ENCODE peak calls at places on chromosomes 16 and 17, in five cellular contexts. C is tibial nerve, G is stomach, R is ovary, T is transverse colon. S is an unnamed sample.

GRCh38 chr17:69142473-69142802 is 743 bp upstream of the ABCA6 start:
- DNase-seq in C (peak; percentile 54), G (no peak), R (no peak), T (no peak), S (no peak)

GRCh38 chr17:48328457-48328856 is 101.6 kb downstream of the SKAP1 start:
- DNase-seq in C (no peak), G (no peak), R (no peak), T (no peak), S (no peak)

GRCh38 chr17:35660902-35661301 is 70.5 kb upstream of the RASL10B start:
- DNase-seq in C (no peak), G (no peak), R (no peak), T (no peak), S (no peak)

GRCh38 chr17:60311936-60312335 is 80.0 kb downstream of the USP32 start:
- DNase-seq in C (no peak), G (no peak), R (no peak), T (no peak), S (no peak)

GRCh38 chr16:84518804-84519341 is 14.4 kb upstream of the MEAK7 start:
- DNase-seq in C (no peak), G (no peak), R (no peak), T (peak; percentile 50), S (peak; percentile 34)

GRCh38 chr16:49608801-49609200 is 235.2 kb downstream of the C16orf78 start:
- DNase-seq in C (no peak), G (no peak), R (no peak), T (no peak), S (no peak)

GRCh38 chr17:10772425-10773380 is 31.2 kb downstream of the TMEM238L start:
- DNase-seq in C (no peak), G (peak; percentile 90), R (no peak), T (peak; percentile 87), S (no peak)

GRCh38 chr17:14095202-14095601 is 25.9 kb downstream of the COX10 start:
- DNase-seq in C (no peak), G (no peak), R (no peak), T (no peak), S (no peak)

GRCh38 chr17:80002242-80002641 is 33.4 kb downstream of the TBC1D16 start:
- DNase-seq in C (no peak), G (no peak), R (no peak), T (no peak), S (no peak)

GRCh38 chr16:64950262-64950661 is 171.6 kb downstream of the CDH11 start:
- DNase-seq in C (no peak), G (no peak), R (no peak), T (no peak), S (no peak)

GRCh38 chr16:48081656-48082055 is 74.1 kb downstream of the ABCC12 start:
- DNase-seq in C (no peak), G (no peak), R (no peak), T (no peak), S (no peak)

GRCh38 chr16:54939537-54940278 is 9.0 kb downstream of the IRX5 start:
- DNase-seq in C (no peak), G (no peak), R (no peak), T (no peak), S (no peak)

GRCh38 chr17:19958023-19958422 is 19.6 kb downstream of the AKAP10 start:
- DNase-seq in C (no peak), G (no peak), R (no peak), T (no peak), S (no peak)

GRCh38 chr16:31194898-31195297 is 7.7 kb downstream of the PYCARD start:
- DNase-seq in C (no peak), G (no peak), R (no peak), T (no peak), S (no peak)

GRCh38 chr17:13153036-13153435 is 135.2 kb upstream of the ELAC2 start:
- DNase-seq in C (no peak), G (no peak), R (no peak), T (no peak), S (no peak)

GRCh38 chr17:50117202-50118040 is 12.5 kb downstream of the SAMD14 start:
- DNase-seq in C (no peak), G (peak; percentile 74), R (peak; percentile 63), T (peak; percentile 68), S (peak; percentile 59)

GRCh38 chr16:71722801-71723536 is 1.5 kb downstream of the PHLPP2 start:
- DNase-seq in C (peak; percentile 38), G (peak; percentile 59), R (peak; percentile 65), T (peak; percentile 80), S (peak; percentile 83)
- TF ChIP-seq POLR2A in C (no peak), G (no peak), R (no peak), T (peak; percentile 59), S (no peak)

GRCh38 chr17:44075598-44076293 is 5.2 kb downstream of the G6PC3 start:
- DNase-seq in C (no peak), G (no peak), R (no peak), T (no peak), S (no peak)
- H3K27ac ChIP-seq in C (no peak overlapping the region), G (no peak overlapping the region), R (no peak overlapping the region), T (no peak overlapping the region), S (peak overlapping the region; percentile 14)

GRCh38 chr16:89270666-89271345 is 53.3 kb downstream of the ZNF778 start:
- DNase-seq in C (no peak), G (no peak), R (no peak), T (no peak), S (peak; percentile 31)

GRCh38 chr16:89268987-89269735 is 51.7 kb downstream of the ZNF778 start:
- DNase-seq in C (peak; percentile 65), G (no peak), R (peak; percentile 87), T (no peak), S (no peak)

GRCh38 chr16:89269805-89270665 is 52.5 kb downstream of the ZNF778 start:
- DNase-seq in C (no peak), G (no peak), R (no peak), T (no peak), S (no peak)

GRCh38 chr16:89266521-89267134 is 49.1 kb downstream of the ZNF778 start:
- DNase-seq in C (no peak), G (no peak), R (no peak), T (no peak), S (peak; percentile 41)

DNA sequence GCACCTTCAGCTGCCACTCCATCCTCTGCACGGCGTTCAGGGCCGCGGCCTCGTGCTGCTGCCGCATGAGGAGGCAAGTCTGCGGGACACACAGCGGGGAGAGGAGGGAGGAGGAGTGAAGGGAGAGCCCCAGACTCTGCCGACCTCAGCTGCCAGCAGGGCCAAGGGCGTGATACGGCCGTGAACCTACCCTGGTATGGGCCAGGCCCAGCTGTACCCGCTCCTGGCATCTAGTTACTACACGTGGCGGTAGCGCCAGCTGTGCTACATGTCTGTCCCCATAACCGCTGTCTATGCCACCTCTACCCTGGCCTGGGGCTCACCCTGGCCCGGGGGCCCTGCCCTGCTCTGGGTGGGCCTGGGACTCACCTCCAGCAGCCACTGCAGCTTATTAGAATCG is 51.1 kb downstream of the ZNF778 start:
- DNase-seq in C (no peak), G (no peak), R (peak; percentile 34), T (no peak), S (no peak)
- TF ChIP-seq POLR2A in C (no peak), G (no peak), R (no peak), T (no peak), S (no peak)

DNA sequence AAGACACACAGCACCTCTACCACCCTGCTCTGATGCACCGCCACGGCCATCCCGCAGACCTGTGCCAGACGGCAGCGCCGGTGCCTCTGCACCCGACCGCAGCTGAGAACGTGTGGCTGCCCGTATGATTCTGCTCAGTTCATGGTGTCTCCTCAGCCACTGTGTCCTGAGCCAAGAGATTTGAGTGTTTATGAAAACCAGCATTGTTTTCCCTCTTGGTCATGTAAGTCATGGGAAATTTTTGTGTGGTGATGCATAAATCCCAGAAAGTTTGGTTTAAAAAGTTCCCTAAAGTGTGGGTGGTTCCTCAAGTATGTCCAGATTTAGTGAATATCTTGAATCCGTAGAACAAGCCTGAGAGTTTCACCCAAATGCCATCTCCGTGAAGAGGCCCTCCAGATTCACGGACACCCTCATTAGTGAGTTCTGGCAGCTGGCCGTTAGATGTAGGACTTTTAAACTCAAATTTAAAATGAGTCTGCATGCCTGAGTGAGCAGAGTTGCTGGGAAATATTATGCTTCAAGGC is 57.6 kb downstream of the CDRT4 start:
- DNase-seq in C (peak; percentile 50), G (no peak), R (peak; percentile 71), T (peak; percentile 21), S (no peak)
- H3K27ac ChIP-seq in C (peak overlapping the region; percentile 95), G (peak overlapping the region; percentile 66), R (peak overlapping the region; percentile 47), T (peak overlapping the region; percentile 74), S (peak overlapping the region; percentile 18)

GRCh38 chr17:55741353-55741700 is 9.5 kb upstream of the PCTP start:
- DNase-seq in C (no peak), G (no peak), R (no peak), T (no peak), S (no peak)

GRCh38 chr17:55745258-55745657 is 5.6 kb upstream of the PCTP start:
- DNase-seq in C (no peak), G (no peak), R (no peak), T (no peak), S (no peak)

GRCh38 chr17:55740515-55741352 is 10.1 kb upstream of the PCTP start:
- DNase-seq in C (no peak), G (no peak), R (no peak), T (no peak), S (no peak)

GRCh38 chr17:55742272-55743102 is 8.4 kb upstream of the PCTP start:
- DNase-seq in C (no peak), G (no peak), R (no peak), T (no peak), S (no peak)

DNA sequence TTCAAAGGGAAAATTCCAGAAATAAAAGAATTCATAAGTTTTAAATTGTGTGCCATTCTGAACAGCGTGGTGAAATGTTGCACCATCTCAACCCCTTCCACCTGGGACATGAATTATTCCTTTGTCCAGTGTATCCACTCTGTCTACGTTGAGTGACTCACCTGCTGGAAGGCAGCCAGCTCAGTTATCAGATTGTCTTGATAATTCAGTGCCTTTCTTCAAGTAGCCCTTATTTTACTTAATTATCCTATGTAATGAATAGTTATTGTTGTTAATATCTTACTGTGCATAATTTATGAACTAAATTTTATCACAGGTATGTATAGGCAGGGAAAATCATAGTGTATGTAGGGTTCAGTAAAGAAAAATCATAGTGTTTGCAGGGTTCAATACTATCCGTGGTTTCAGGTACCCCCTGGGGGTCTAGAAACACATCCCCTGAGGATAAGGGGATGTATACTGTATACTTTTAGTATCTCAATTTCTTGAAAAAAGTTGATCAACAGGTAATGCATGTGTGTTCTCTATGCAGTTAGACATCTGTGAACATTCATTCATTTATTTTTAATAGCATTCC is 7.7 kb upstream of the PCTP start:
- DNase-seq in C (no peak), G (peak; percentile 46), R (no peak), T (peak; percentile 57), S (no peak)
- TF ChIP-seq POLR2A in C (no peak), G (no peak), R (no peak), T (no peak), S (no peak)

GRCh38 chr17:40448213-40448638 is 5.0 kb downstream of the IGFBP4 start:
- DNase-seq in C (peak; percentile 43), G (no peak), R (no peak), T (peak; percentile 54), S (peak; percentile 85)
- H3K27ac ChIP-seq in C (peak overlapping the region; percentile 95), G (peak overlapping the region; percentile 60), R (peak overlapping the region; percentile 60), T (peak overlapping the region; percentile 94), S (peak overlapping the region; percentile 92)